ENCODE peak calls at places on chromosomes 12 and 14, in four cellular contexts. G is spleen; F is naive thymus-derived CD4-positive, alpha-beta T cell; E is AG04450. B is an unnamed sample.

GRCh38 chr14:105861985-105862465 is 335.6 kb downstream of the TMEM121 start:
- DNase-seq in F (no peak), E (no peak), G (peak), B (no peak)

GRCh38 chr14:60035177-60035576 is 56.5 kb upstream of the PCNX4 start:
- DNase-seq in F (no peak), G (no peak), E (no peak), B (no peak)

GRCh38 chr12:6465467-6466183 is 4.9 kb downstream of the VAMP1 start:
- DNase-seq in F (peak), E (peak), G (no peak), B (no peak)

GRCh38 chr12:1791104-1791927 is 29.0 kb upstream of the LRTM2 start:
- DNase-seq in E (no peak), G (peak), F (peak), B (no peak)

GRCh38 chr14:90277581-90278198 is 21.3 kb downstream of the PSMC1 start:
- DNase-seq in E (no peak), F (no peak), G (no peak), B (no peak)

GRCh38 chr12:57755454-57756372 is 810 bp downstream of the MARCHF9 start:
- DNase-seq in F (peak), E (no peak), G (peak), B (no peak)

GRCh38 chr14:34232790-34233189 is 229.2 kb downstream of the SPTSSA start:
- DNase-seq in G (no peak), F (no peak), E (no peak), B (no peak)

GRCh38 chr12:110465024-110465423 is 3.0 kb downstream of the GPN3 start:
- DNase-seq in G (no peak), F (no peak), E (no peak), B (no peak)

GRCh38 chr12:17763365-17763764 is 326.6 kb downstream of the RERGL start:
- DNase-seq in F (no peak), G (no peak), E (no peak), B (no peak)

GRCh38 chr14:75650253-75651058 is 10.2 kb downstream of the ERG28 start:
- DNase-seq in G (no peak), F (no peak), E (no peak), B (no peak)

GRCh38 chr14:75648066-75648838 is 12.4 kb downstream of the ERG28 start:
- DNase-seq in E (peak), F (no peak), G (no peak), B (peak)

GRCh38 chr14:75649337-75649736 is 11.3 kb downstream of the ERG28 start:
- DNase-seq in G (no peak), F (no peak), E (no peak), B (no peak)

GRCh38 chr14:75647650-75648049 is 13.0 kb downstream of the ERG28 start:
- DNase-seq in F (no peak), G (no peak), E (no peak), B (no peak)

GRCh38 chr14:75649773-75650172 is 10.9 kb downstream of the ERG28 start:
- DNase-seq in E (no peak), G (no peak), F (no peak), B (no peak)
- H3K27ac ChIP-seq in E (no peak), G (no peak), F (no peak), B (no peak)

DNA sequence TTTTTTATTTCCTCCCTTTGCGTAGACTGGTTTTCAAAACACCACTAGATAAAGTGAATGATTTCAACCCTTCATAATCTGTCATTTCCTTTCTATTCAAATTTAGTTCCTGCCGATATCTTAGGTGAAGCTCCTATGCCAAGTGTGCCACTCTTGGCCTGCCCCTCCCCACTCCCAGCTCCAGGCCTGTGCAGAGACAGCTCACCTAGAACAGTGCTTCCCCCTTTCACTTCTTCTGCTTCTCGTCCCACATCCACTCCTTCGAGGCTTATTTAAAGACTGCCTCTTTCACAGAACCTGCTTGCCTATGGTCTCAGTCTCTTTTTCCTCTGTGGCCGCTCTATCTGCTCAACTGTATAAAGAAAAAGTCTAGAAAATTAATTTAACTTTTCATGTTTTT is 473.8 kb downstream of the RAD51B start:
- DNase-seq in E (no peak), G (peak), F (peak), B (no peak)
- H3K27ac ChIP-seq in E (no peak), G (peak), F (peak), B (no peak)

GRCh38 chr12:54721312-54721711 is 73.1 kb upstream of the DCD start:
- DNase-seq in G (no peak), F (no peak), E (no peak), B (no peak)
- H3K27ac ChIP-seq in G (no peak), F (no peak), E (no peak), B (no peak)

GRCh38 chr12:124498870-124499753 is 68.3 kb downstream of the NCOR2 start:
- DNase-seq in G (no peak), E (no peak), F (no peak), B (no peak)
- H3K27ac ChIP-seq in G (no peak), E (peak), F (no peak), B (no peak)

GRCh38 chr14:21891921-21892320 is 218.3 kb upstream of the OR4E1 start:
- DNase-seq in E (no peak), G (no peak), F (no peak), B (no peak)
- H3K27ac ChIP-seq in E (no peak), G (no peak), F (no peak), B (no peak)

DNA sequence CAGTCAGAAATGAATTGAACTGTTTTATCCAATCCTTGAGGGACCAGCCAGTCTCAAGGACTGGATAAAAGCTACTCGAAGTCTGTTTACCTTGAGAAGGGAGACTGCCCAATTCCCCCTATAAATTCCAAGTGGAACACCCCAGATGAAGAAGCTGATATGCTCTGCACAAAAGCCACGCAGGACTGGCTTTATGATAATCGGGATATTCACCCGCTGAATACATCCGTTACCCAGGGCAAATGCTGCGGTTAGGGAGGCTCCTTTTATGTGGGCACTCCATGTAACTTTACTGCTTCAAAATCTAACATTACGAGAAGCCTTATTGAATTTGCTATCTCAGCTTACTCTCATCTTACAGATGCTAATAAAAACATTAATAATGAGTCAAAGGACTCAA is 119.1 kb downstream of the DENND5B start:
- DNase-seq in G (no peak), F (no peak), E (no peak), B (peak)
- H3K27ac ChIP-seq in G (no peak), F (no peak), E (no peak), B (no peak)

B was measured in epithelial cell of prostate.